ENCODE peak calls at places on chromosomes 1 and 21, in seven cellular contexts. O is heart left ventricle; F is kidney epithelial cell; I is CD4-positive, alpha-beta T cell; H is pancreas; Y is cardiac muscle cell; L is astrocyte of the spinal cord. G is an unnamed sample.

GRCh38 chr1:99680258-99680657 is 34.3 kb downstream of the PALMD start:
- DNase-seq in O (no peak), I (no peak), F (no peak), H (no peak), Y (peak), L (no peak), G (no peak)

GRCh38 chr1:245823408-245824147 is 668.8 kb downstream of the KIF26B start:
- DNase-seq in F (no peak), Y (no peak), L (no peak), O (no peak), H (no peak), I (no peak), G (no peak)

GRCh38 chr21:42164064-42164789 is 54.7 kb upstream of the ABCG1 start:
- DNase-seq in I (peak), F (no peak), H (peak), L (no peak), O (peak), Y (peak), G (no peak)

GRCh38 chr1:160853756-160854155 is 8.9 kb downstream of the CD244 start:
- DNase-seq in L (no peak), F (no peak), Y (no peak), I (no peak), H (no peak), O (no peak), G (no peak)

GRCh38 chr21:45263534-45263933 is 24.2 kb downstream of the POFUT2 start:
- DNase-seq in F (no peak), L (no peak), I (no peak), O (no peak), H (peak), Y (no peak), G (peak)

GRCh38 chr1:208088319-208088718 is 155.9 kb downstream of the PLXNA2 start:
- DNase-seq in Y (no peak), H (no peak), L (no peak), F (no peak), O (no peak), I (no peak), G (no peak)

GRCh38 chr1:178093958-178094751 is at the start of gene RASAL2:
- DNase-seq in H (peak), L (peak), I (no peak), O (peak), Y (peak), F (no peak), G (peak)

GRCh38 chr1:228077565-228078330 is 4.8 kb upstream of the ARF1 start:
- DNase-seq in L (no peak), F (no peak), I (no peak), H (no peak), Y (no peak), O (no peak), G (no peak)

GRCh38 chr1:25676488-25676887 is 59.9 kb downstream of the MAN1C1 start:
- DNase-seq in I (no peak), F (no peak), L (no peak), O (no peak), Y (peak), H (no peak), G (no peak)

GRCh38 chr1:98181041-98181764 is 260.4 kb upstream of the DPYD start:
- DNase-seq in H (no peak), L (no peak), F (no peak), I (no peak), O (no peak), Y (no peak), G (no peak)

GRCh38 chr1:172145231-172145651 is 275.2 kb upstream of the C1orf105 start:
- DNase-seq in O (no peak), Y (peak), L (peak), I (no peak), F (no peak), H (no peak), G (no peak)

GRCh38 chr21:21806711-21807597 is 808.7 kb downstream of the NCAM2 start:
- DNase-seq in L (no peak), I (no peak), F (no peak), H (no peak), O (no peak), Y (no peak), G (no peak)

GRCh38 chr1:93427656-93428055 is 20.3 kb upstream of the FNBP1L start:
- DNase-seq in F (no peak), H (no peak), Y (no peak), L (no peak), I (no peak), O (no peak), G (no peak)

GRCh38 chr1:169321539-169321938 is 46.1 kb downstream of the NME7 start:
- DNase-seq in Y (peak), I (no peak), F (no peak), O (no peak), H (no peak), L (peak), G (no peak)

GRCh38 chr21:20856926-20857325 is 141.3 kb upstream of the NCAM2 start:
- DNase-seq in Y (no peak), H (no peak), O (no peak), I (no peak), F (no peak), L (no peak), G (no peak)

GRCh38 chr1:70204578-70204977 is 801 bp downstream of the LRRC40 start:
- DNase-seq in H (no peak), O (no peak), L (peak), I (no peak), F (no peak), Y (no peak), G (no peak)

GRCh38 chr1:46364612-46365011 is 24.0 kb downstream of the NSUN4 start:
- DNase-seq in H (no peak), Y (no peak), I (no peak), O (no peak), L (peak), F (no peak), G (no peak)

GRCh38 chr1:16443975-16444745 is 3.6 kb downstream of the NECAP2 start:
- DNase-seq in O (no peak), I (no peak), L (no peak), H (no peak), Y (no peak), F (no peak), G (no peak)

GRCh38 chr21:45869121-45870007 is 112.2 kb upstream of the COL6A1 start:
- DNase-seq in H (no peak), L (peak), I (no peak), F (no peak), Y (peak), O (no peak), G (peak)

GRCh38 chr1:104064391-104064790 is 314.7 kb downstream of the AMY1C start:
- DNase-seq in Y (no peak), L (peak), H (no peak), I (no peak), O (no peak), F (no peak), G (no peak)

GRCh38 chr21:27954806-27955205 is 987.9 kb upstream of the ADAMTS5 start:
- DNase-seq in I (no peak), O (no peak), Y (no peak), F (peak), H (no peak), L (peak), G (no peak)

GRCh38 chr1:31627301-31627929 is 9.9 kb downstream of the HCRTR1 start:
- DNase-seq in L (peak), I (no peak), H (peak), O (peak), F (no peak), Y (peak), G (no peak)

GRCh38 chr21:16424331-16424749 is 694.6 kb downstream of the USP25 start:
- DNase-seq in O (no peak), Y (peak), I (no peak), H (no peak), L (peak), F (no peak), G (no peak)

GRCh38 chr1:160307455-160307854 is 22.5 kb upstream of the PEX19 start:
- DNase-seq in Y (no peak), L (no peak), I (no peak), H (no peak), O (no peak), F (no peak), G (no peak)

GRCh38 chr21:42460391-42461184 is 35.4 kb downstream of the RSPH1 start:
- DNase-seq in F (no peak), Y (no peak), L (no peak), H (no peak), O (no peak), I (peak), G (no peak)

GRCh38 chr1:165476776-165477175 is 31.9 kb upstream of the RXRG start:
- DNase-seq in Y (no peak), H (no peak), F (no peak), I (no peak), L (no peak), O (no peak), G (no peak)

GRCh38 chr1:163069142-163069541 is at the start of gene RGS4:
- DNase-seq in I (no peak), L (peak), F (peak), O (peak), H (peak), Y (peak), G (no peak)

GRCh38 chr1:43444827-43445225 is 8.9 kb downstream of the HYI start:
- DNase-seq in L (no peak), I (no peak), O (no peak), F (no peak), Y (peak), H (no peak), G (no peak)

GRCh38 chr21:45623436-45623835 is 20.1 kb upstream of the PCBP3 start:
- DNase-seq in I (no peak), L (no peak), F (no peak), H (no peak), O (no peak), Y (no peak), G (no peak)

GRCh38 chr1:6359568-6360496 is 33.7 kb downstream of the ACOT7 start:
- DNase-seq in H (peak), L (peak), I (peak), O (peak), Y (peak), F (peak), G (no peak)

GRCh38 chr21:39633770-39634181 is 21.0 kb downstream of the B3GALT5 start:
- DNase-seq in L (peak), Y (no peak), F (peak), H (no peak), I (no peak), O (no peak), G (no peak)

GRCh38 chr1:228743405-228743804 is 8.1 kb downstream of the RHOU start:
- DNase-seq in I (no peak), O (no peak), L (no peak), Y (no peak), H (no peak), F (no peak), G (no peak)

GRCh38 chr1:87318056-87318650 is 10.5 kb upstream of the LMO4 start:
- DNase-seq in F (no peak), I (no peak), Y (no peak), H (no peak), L (no peak), O (no peak), G (no peak)

GRCh38 chr1:231896806-231897205 is 270.2 kb downstream of the DISC1 start:
- DNase-seq in Y (no peak), F (no peak), L (no peak), H (no peak), I (no peak), O (no peak), G (no peak)

GRCh38 chr1:42931108-42931539 is 27.5 kb downstream of the SLC2A1 start:
- DNase-seq in H (no peak), L (no peak), F (no peak), I (peak), O (no peak), Y (peak), G (peak)

GRCh38 chr1:101816262-101816661 is 180.5 kb downstream of the OLFM3 start:
- DNase-seq in L (no peak), I (no peak), O (no peak), Y (no peak), H (no peak), F (no peak), G (no peak)

GRCh38 chr1:22880174-22880601 is 92.5 kb downstream of the LACTBL1 start:
- DNase-seq in I (no peak), L (peak), Y (peak), F (no peak), O (no peak), H (no peak), G (no peak)

GRCh38 chr1:29502901-29503300 is 266.6 kb downstream of the PTPRU start:
- DNase-seq in L (no peak), H (no peak), F (no peak), Y (no peak), O (no peak), I (no peak), G (no peak)

GRCh38 chr1:232172556-232172955 is 457.4 kb downstream of the SIPA1L2 start:
- DNase-seq in L (no peak), F (no peak), O (no peak), Y (no peak), I (no peak), H (no peak), G (no peak)

GRCh38 chr21:44521928-44522752 is 17.9 kb downstream of the KRTAP10-1 start:
- DNase-seq in I (no peak), H (peak), Y (no peak), L (no peak), F (no peak), O (peak), G (no peak)

GRCh38 chr1:107318932-107319331 is 178.1 kb downstream of the NTNG1 start:
- DNase-seq in L (no peak), Y (no peak), F (no peak), I (no peak), H (no peak), O (no peak), G (no peak)
- TF ChIP-seq CTCF in L (no peak), Y (no peak), F (no peak), I (no peak), H (no peak), O (no peak), G (no peak)

GRCh38 chr1:186244825-186245224 is 130.2 kb downstream of the TPR start:
- DNase-seq in Y (peak), O (no peak), H (no peak), I (no peak), L (no peak), F (no peak), G (no peak)
- TF ChIP-seq CTCF in Y (peak), O (no peak), H (no peak), I (no peak), L (peak), F (no peak), G (peak)

DNA sequence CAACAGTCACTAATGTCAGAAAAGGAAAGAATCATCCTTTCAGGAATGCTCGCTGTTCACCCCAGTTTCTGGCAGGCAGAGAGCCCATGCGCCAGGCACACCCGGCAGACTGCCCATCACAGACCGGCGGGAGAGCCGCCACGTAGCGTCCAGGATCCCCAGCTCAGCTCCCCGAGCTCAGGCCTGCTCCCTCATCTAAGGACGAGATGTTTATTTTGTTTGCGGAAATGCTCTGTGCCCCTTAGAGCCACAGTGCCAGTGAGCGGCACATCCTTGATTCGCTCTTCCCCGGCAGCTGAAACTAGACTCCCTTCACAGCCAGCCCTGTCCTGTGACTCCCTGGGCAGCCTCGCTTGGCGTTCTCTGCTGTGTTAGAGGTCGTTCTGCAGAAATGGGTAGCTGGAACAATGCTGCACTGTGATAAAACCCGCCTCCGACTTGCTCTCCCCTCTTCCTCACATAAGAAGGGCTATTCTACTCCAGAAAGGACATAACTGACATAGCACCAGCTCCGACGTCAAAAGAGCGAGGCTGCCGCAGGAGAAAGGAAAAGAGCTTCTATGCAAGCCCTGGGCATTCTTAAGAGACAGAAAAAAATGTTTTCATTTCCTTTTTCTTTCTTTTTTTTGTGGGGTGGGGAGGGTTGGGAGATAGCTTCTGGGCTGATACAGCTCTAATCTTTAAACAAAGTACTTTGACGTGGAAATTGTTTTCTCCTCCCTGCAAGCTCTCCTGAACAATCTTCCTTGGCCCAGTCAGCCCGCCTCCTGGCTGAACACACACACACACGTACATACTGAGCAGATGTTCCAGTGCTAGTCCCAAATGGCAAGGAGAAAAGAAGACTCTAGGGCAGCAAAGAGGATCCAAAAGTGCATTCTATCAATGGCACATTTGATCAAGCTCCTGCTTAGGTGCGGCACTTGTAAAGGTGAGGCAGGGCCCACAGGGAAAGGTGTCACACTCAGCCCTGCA is 37.2 kb downstream of the MRAP start:
- DNase-seq in I (no peak), H (no peak), Y (peak), O (no peak), L (peak), F (no peak), G (no peak)
- TF ChIP-seq CTCF in I (no peak), H (no peak), Y (no peak), O (no peak), L (no peak), F (no peak), G (no peak)

GRCh38 chr1:114757455-114758250 is at the start of gene CSDE1:
- DNase-seq in F (peak), O (peak), I (peak), Y (peak), L (peak), H (peak), G (peak)
- TF ChIP-seq CTCF in F (peak), O (peak), I (no peak), Y (peak), L (peak), H (no peak), G (peak)

GRCh38 chr1:207027221-207027777 is 5.3 kb downstream of the C1orf116 start:
- DNase-seq in O (no peak), L (peak), I (no peak), Y (no peak), F (peak), H (no peak), G (no peak)

GRCh38 chr1:207026177-207026576 is 6.4 kb downstream of the C1orf116 start:
- DNase-seq in L (no peak), H (no peak), Y (no peak), F (no peak), O (no peak), I (no peak), G (no peak)

GRCh38 chr1:207024202-207025143 is 8.1 kb downstream of the C1orf116 start:
- DNase-seq in I (no peak), O (no peak), F (no peak), L (no peak), Y (peak), H (no peak), G (no peak)

GRCh38 chr1:207022996-207023679 is 9.4 kb downstream of the C1orf116 start:
- DNase-seq in L (no peak), F (no peak), O (no peak), Y (no peak), H (no peak), I (no peak), G (no peak)

GRCh38 chr1:207025144-207025880 is 7.2 kb downstream of the C1orf116 start:
- DNase-seq in F (no peak), Y (peak), O (no peak), H (no peak), I (no peak), L (peak), G (no peak)
- TF ChIP-seq CTCF in F (no peak), Y (no peak), O (no peak), H (no peak), I (no peak), L (no peak), G (no peak)

DNA sequence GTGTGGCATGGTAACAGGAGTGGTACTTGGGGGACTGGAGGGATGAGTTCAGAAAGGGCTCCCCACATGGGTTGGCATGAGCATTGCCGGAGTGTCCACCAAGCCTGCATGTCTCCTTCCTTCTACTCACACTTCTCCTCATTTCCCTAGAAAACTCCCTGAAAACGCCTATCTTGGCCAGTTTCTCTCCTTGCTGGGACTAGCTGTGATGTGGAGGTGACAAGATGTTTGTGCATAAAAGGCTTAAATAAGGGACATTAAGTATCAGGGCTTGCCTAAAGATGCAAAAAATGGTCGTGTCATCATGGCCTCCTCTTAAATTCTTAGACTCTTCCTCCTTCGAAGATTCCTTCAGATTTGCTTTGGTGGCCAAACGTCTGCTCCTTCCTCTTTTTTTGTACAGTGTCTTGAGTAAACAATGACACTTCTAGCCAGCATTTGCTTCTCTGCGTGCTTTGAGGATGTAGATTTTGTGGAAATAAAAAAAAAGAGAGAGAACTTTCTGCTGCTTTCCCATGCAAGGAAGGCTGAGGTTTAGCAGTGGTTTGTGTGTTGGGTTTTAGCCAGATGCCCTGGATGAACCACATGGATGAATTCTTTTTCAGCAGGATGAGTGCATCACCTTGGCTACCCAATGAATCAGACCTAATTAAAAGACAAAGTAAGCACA is 239.1 kb upstream of the IRF2BP2 start:
- DNase-seq in Y (peak), O (no peak), L (peak), F (peak), H (no peak), I (no peak), G (no peak)
- TF ChIP-seq CTCF in Y (no peak), O (no peak), L (no peak), F (peak), H (no peak), I (no peak), G (no peak)

GRCh38 chr1:89823679-89824292 is 3.0 kb downstream of the LRRC8D start:
- DNase-seq in O (no peak), Y (peak), I (no peak), F (no peak), L (no peak), H (no peak), G (no peak)
- TF ChIP-seq CTCF in O (no peak), Y (no peak), I (no peak), F (no peak), L (no peak), H (no peak), G (no peak)